ENCODE peak calls at places on chromosomes 7 and 10, in eight cellular contexts. O is transverse colon, C is breast epithelium, E is stomach, M is sigmoid colon, R is suprapubic skin, W is HCT116, Z is K562. S is an unnamed sample.

GRCh38 chr7:25952277-25953057 is 199.5 kb upstream of the NFE2L3 start:
- DNase-seq in C (no peak), R (no peak), M (no peak), E (no peak), O (no peak), W (no peak), Z (no peak), S (no peak)

GRCh38 chr10:14712991-14713422 is 61.7 kb downstream of the FAM107B start:
- DNase-seq in R (no peak), C (no peak), W (no peak), M (no peak), O (no peak), Z (no peak), E (no peak), S (peak)

GRCh38 chr7:142711722-142712616 is 37.3 kb upstream of the PRSS1 start:
- DNase-seq in M (no peak), E (no peak), C (no peak), O (no peak), R (no peak), Z (peak), W (peak), S (peak)

GRCh38 chr7:113209449-113210203 is 91.3 kb upstream of the SMIM30 start:
- DNase-seq in O (no peak), M (no peak), C (no peak), R (no peak), Z (no peak), W (no peak), E (no peak), S (no peak)

GRCh38 chr10:75228834-75229233 is 6.9 kb downstream of the COMTD1 start:
- DNase-seq in E (peak), C (no peak), M (peak), Z (no peak), W (no peak), R (peak), O (no peak), S (no peak)

GRCh38 chr10:76209135-76209534 is 777.7 kb downstream of the LRMDA start:
- DNase-seq in C (no peak), Z (no peak), R (no peak), E (no peak), M (no peak), W (no peak), O (no peak), S (no peak)

GRCh38 chr10:116080553-116080952 is 192.5 kb downstream of the GFRA1 start:
- DNase-seq in W (peak), Z (no peak), M (no peak), R (no peak), O (no peak), C (no peak), E (no peak), S (no peak)

GRCh38 chr10:3172081-3172445 is 519 bp downstream of the PITRM1 start:
- DNase-seq in O (peak), W (peak), M (no peak), E (no peak), C (peak), Z (no peak), R (no peak), S (peak)

GRCh38 chr10:78331391-78331922 is 297.8 kb downstream of the RPS24 start:
- DNase-seq in O (no peak), W (no peak), C (no peak), E (no peak), M (peak), R (no peak), Z (no peak), S (no peak)

GRCh38 chr10:31129261-31129660 is 97.6 kb upstream of the ZNF438 start:
- DNase-seq in W (no peak), Z (peak), M (peak), C (no peak), O (peak), E (no peak), R (no peak), S (no peak)

GRCh38 chr7:116353614-116354013 is 143.3 kb downstream of the TES start:
- DNase-seq in R (peak), M (peak), C (no peak), E (peak), Z (no peak), W (no peak), O (peak), S (no peak)

GRCh38 chr10:127735723-127736221 is 1.2 kb upstream of the FOXI2 start:
- DNase-seq in E (no peak), M (no peak), Z (no peak), O (no peak), W (no peak), R (no peak), C (no peak), S (no peak)

GRCh38 chr7:108103566-108104298 is 26.4 kb downstream of the LAMB4 start:
- DNase-seq in Z (peak), W (no peak), R (no peak), C (no peak), E (no peak), O (no peak), M (no peak), S (peak)

GRCh38 chr7:154916381-154917213 is 86.3 kb downstream of the PAXIP1 start:
- DNase-seq in M (no peak), R (peak), O (no peak), Z (no peak), E (no peak), C (no peak), W (no peak), S (peak)

GRCh38 chr10:33015798-33016547 is 57.9 kb upstream of the ITGB1 start:
- DNase-seq in O (no peak), Z (no peak), R (no peak), E (no peak), C (no peak), W (no peak), M (no peak), S (no peak)

GRCh38 chr7:94656925-94657731 is 1.2 kb upstream of the SGCE start:
- DNase-seq in C (no peak), W (peak), Z (no peak), R (no peak), O (no peak), M (no peak), E (no peak), S (no peak)

GRCh38 chr7:156777364-156778069 is 115.5 kb downstream of the LMBR1 start:
- DNase-seq in Z (no peak), R (no peak), E (no peak), C (no peak), O (no peak), M (no peak), W (no peak), S (peak)

GRCh38 chr10:95260909-95261552 is 29.8 kb downstream of the PDLIM1 start:
- DNase-seq in Z (no peak), W (no peak), O (no peak), M (no peak), C (no peak), E (no peak), R (no peak), S (no peak)

GRCh38 chr7:77310982-77311381 is 105.2 kb downstream of the GSAP start:
- DNase-seq in E (no peak), C (no peak), M (no peak), W (no peak), O (no peak), Z (no peak), R (no peak), S (no peak)

DNA sequence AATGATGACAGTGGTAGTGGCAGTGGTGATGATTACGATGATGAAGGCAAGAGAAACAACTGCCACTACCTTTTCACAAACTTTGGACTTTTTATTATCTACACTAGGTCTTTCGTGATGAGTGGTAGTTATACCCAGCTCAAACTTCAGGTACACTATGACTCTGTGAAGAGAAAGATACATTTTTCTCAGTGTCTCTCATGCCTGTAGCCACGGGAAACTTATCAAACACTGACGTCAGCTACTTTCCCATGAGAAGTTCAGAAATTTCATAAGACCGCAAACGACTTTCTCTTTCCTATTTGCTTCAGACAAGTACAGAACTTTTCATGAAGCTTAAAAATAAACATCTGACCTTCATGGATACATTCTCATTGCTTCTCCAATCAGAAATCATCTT is 57.0 kb downstream of the CALD1 start:
- DNase-seq in W (no peak), E (no peak), Z (no peak), R (no peak), O (no peak), C (no peak), M (no peak), S (no peak)
- TF ChIP-seq POLR2AphosphoS5 in W (no peak), E (no peak), Z (no peak), R (no peak), O (no peak), C (no peak), M (peak), S (no peak)

GRCh38 chr7:102044984-102045673 is 227.7 kb downstream of the CUX1 start:
- DNase-seq in R (no peak), C (peak), M (peak), O (no peak), W (peak), E (peak), Z (no peak), S (peak)
- H3K4me3 ChIP-seq in R (peak), C (peak), M (no peak), O (peak), W (no peak), E (peak), Z (no peak), S (peak)

GRCh38 chr7:11427686-11428273 is 404.2 kb downstream of the THSD7A start:
- DNase-seq in C (no peak), E (no peak), O (no peak), W (peak), Z (peak), M (no peak), R (no peak), S (peak)
- TF ChIP-seq CTCF in C (peak), E (peak), O (peak), W (peak), Z (peak), M (peak), R (peak), S (peak)

DNA sequence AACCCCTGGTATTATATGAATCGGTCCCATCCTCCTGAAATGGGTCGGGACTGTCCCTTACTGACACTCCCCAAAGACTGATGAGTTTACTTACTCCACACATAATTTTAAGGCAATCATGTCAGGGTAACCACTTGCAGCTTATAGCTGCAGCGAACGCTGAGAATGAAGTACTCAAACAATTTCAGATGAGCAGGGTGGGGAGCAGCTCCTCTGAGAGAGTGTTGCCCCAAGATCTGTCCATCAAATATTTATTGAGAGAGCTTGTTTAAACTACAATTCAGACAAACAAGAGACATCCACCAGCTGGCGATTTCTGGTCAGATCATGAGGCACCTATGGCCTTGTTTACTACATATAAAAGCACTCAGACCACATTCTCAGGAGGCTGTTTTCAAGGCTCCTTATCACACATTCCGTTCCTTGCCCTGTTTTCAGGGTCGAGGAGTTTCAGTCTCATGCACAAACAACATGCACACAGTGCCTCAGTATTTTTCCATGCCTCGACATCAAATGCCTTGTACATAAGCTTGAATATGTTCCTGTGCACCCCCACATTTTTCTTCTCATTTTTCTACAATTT is 80.1 kb downstream of the THSD7A start:
- DNase-seq in C (no peak), Z (no peak), W (no peak), E (no peak), O (no peak), M (no peak), R (no peak), S (no peak)
- TF ChIP-seq POLR2AphosphoS5 in C (no peak), Z (no peak), W (no peak), E (no peak), O (no peak), M (no peak), R (no peak), S (no peak)

GRCh38 chr10:131453772-131454634 is 142.5 kb upstream of the TCERG1L start:
- DNase-seq in R (no peak), O (peak), Z (peak), M (no peak), E (peak), C (no peak), W (peak), S (peak)
- H3K4me3 ChIP-seq in R (peak), O (peak), Z (no peak), M (no peak), E (peak), C (peak), W (no peak), S (no peak)

GRCh38 chr10:55220975-55221374 is 419.9 kb upstream of the PCDH15 start:
- DNase-seq in R (no peak), M (no peak), O (no peak), Z (no peak), E (no peak), C (no peak), W (no peak), S (no peak)

GRCh38 chr10:55214608-55215007 is 413.6 kb upstream of the PCDH15 start:
- DNase-seq in W (no peak), R (no peak), C (no peak), O (no peak), Z (no peak), M (no peak), E (no peak), S (no peak)

GRCh38 chr10:55212051-55212450 is 411.0 kb upstream of the PCDH15 start:
- DNase-seq in C (no peak), W (no peak), R (no peak), O (no peak), Z (no peak), E (no peak), M (no peak), S (no peak)

DNA sequence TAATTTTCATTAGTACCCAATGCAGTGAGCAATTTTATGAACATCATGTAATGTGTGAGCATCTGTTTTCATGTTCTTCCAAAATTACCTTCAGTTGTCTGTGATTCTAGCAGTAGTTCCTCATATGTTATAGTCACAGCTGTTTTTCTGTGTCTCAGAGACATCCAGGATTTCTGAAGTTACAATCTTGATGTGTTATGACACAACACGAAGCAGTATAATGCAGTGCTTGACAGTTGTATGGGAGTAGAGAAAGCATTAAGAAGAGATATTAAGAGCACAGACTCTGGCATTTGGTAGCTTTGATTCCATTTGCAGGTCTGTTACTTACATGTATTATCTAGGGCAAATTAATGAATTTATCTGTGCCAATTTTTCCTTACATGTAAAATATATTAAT is 414.7 kb upstream of the PCDH15 start:
- DNase-seq in Z (no peak), M (no peak), R (no peak), E (no peak), O (no peak), C (no peak), W (no peak), S (no peak)
- TF ChIP-seq CTCF in Z (no peak), M (no peak), R (no peak), E (no peak), O (no peak), C (no peak), W (no peak), S (no peak)

DNA sequence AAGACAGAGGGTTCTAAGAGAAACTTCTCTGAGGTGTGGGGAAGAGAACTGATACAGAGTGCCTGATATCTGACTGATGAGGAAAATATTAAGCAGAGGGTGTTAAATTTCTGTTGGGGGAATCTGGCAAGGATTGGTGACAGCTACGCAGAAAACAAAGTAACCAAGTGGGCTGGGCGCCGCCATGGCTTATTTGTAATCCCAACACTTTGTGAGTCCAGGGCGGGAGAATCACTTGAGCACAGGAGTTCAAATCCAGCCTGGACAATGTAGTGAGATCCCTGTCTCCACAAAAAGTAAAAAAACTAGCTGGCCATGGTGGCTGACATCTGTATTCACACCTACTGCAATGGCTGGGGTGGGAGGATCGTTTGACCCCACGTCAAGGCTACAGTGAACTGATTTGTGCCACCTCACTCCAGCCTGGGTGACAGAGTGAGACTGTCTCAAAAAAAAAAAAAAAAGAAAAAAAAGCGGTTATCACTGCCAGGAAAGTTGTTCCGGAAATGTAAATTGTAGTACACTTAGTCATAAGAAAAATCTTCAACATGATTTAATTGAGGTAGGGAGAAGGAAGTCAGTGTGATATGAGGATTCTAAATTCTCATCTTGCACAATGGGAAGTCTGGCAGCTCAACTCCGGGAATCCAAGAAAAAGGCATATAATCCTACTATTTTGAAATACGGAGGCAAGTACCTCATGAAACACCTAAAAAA is 2.3 kb upstream of the C7orf25 start:
- DNase-seq in R (no peak), O (no peak), Z (no peak), M (no peak), E (no peak), C (no peak), W (no peak), S (no peak)
- TF ChIP-seq POLR2AphosphoS5 in R (no peak), O (no peak), Z (no peak), M (peak), E (no peak), C (no peak), W (no peak), S (no peak)

GRCh38 chr10:49444349-49444748 is 48.5 kb upstream of the DRGX start:
- DNase-seq in W (no peak), R (no peak), O (no peak), M (no peak), E (no peak), C (no peak), Z (no peak), S (no peak)
- H3K4me3 ChIP-seq in W (no peak), R (no peak), O (no peak), M (no peak), E (no peak), C (no peak), Z (no peak), S (no peak)

DNA sequence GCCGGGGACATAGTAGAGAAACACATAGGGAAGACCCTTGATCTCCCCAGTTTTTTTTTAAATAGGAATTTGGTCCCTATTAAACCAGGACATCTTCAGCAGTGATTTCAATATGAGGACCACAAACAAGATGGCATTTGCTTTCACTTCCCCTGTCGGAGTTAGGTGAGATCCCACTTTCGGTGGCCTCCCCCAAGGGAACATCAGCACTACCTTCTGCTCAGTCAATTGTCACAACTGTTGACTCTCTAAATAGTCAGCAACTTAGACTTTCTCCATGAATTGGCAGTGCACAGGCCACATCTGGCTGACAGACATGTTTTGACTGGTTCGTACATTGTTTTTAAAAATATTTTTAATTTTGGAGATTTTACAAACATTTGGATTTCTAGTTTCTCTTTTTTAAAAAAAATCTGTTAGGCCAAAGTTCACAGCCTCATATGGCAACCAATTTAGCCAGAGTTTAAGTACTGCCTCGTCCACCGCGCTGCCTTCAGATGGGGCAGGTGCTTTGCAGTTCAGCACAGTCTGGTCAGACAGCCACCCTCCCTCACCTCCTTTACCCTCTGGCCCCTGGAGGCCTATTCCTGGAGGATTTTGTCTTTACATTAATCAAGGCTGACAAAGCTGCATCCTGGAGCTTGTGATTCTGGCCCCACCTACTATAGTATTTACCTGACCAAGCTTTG is 139.2 kb upstream of the PRR15 start:
- DNase-seq in W (no peak), R (no peak), C (no peak), E (no peak), Z (no peak), O (no peak), M (no peak), S (no peak)
- TF ChIP-seq CTCF in W (no peak), R (no peak), C (no peak), E (no peak), Z (no peak), O (no peak), M (no peak), S (no peak)

S was measured in SK-N-SH.